ENCODE peak calls at places on chromosomes 7 and 10, in four cellular contexts. S, X, L and E are unnamed samples.

GRCh38 chr10:79176949-79177602 is 108.3 kb downstream of the ZMIZ1 start:
- DNase-seq in L (peak), X (peak), S (no peak), E (no peak)

GRCh38 chr10:24920907-24921881 is 31.2 kb downstream of the PRTFDC1 start:
- DNase-seq in L (peak), S (peak), X (peak), E (peak)

GRCh38 chr10:36888925-36889573 is 236.3 kb upstream of the ANKRD30A start:
- DNase-seq in X (peak), L (no peak), S (peak), E (no peak)

GRCh38 chr10:3172081-3172445 is 519 bp downstream of the PITRM1 start:
- DNase-seq in X (no peak), L (no peak), S (peak), E (no peak)

GRCh38 chr7:22373911-22374310 is 17.0 kb upstream of the RAPGEF5 start:
- DNase-seq in L (no peak), X (no peak), S (no peak), E (no peak)

GRCh38 chr10:114508376-114508775 is 104.1 kb upstream of the AFAP1L2 start:
- DNase-seq in X (no peak), L (no peak), S (no peak), E (no peak)

GRCh38 chr10:110138197-110138812 is 69.1 kb upstream of the MXI1 start:
- DNase-seq in L (no peak), X (no peak), S (no peak), E (no peak)

GRCh38 chr7:150997075-150997511 is 6.3 kb downstream of the NOS3 start:
- DNase-seq in L (no peak), S (no peak), X (no peak), E (no peak)

DNA sequence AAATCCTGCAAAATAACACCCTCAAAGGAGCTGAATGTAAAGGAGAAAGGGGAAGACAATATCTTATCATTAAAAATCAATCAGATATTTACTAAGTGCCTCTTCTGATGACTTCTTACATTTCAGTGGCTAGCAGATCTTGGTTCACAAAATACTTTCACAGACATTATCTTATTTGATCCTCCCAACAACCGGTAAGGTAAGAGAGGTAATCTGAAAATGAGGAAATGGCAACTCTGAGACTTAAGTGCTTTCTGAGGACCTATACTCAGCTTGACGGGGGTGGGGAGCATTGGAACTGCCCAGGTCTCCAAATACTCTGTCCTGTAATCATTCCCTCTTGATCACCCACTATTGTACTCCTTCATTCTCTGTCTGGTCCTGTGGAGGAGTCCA is 144.6 kb upstream of the MKLN1 start:
- DNase-seq in L (no peak), X (no peak), S (no peak), E (no peak)
- TF ChIP-seq POLR2A in L (no peak), X (no peak), S (no peak), E (no peak)

DNA sequence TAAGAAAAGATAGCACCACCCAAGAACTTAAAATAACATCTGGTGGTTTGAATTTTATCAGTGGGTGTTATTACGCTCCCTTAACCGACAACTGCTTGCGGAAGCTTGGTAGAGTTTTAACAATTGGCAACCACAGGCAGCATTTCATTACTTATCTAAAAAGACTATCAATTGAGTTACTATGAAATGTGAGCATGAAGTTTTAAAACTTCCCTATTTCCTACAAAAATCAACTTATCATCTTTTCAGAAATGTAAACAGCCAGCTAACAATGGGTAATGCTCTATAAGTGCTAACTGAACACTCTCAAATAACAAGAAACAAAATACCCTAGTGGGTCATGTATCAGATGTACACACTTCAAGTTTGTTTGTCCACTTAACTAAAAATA is 68.8 kb downstream of the OSBPL3 start:
- DNase-seq in L (no peak), X (no peak), S (no peak), E (no peak)
- H3K4me3 ChIP-seq in L (no peak), X (no peak), S (no peak), E (no peak)

GRCh38 chr10:12799746-12800145 is 201.8 kb downstream of the CCDC3 start:
- DNase-seq in X (no peak), S (no peak), L (no peak), E (no peak)

GRCh38 chr10:12799144-12799543 is 202.4 kb downstream of the CCDC3 start:
- DNase-seq in L (no peak), S (no peak), X (no peak), E (no peak)

GRCh38 chr10:12801214-12802087 is 200.1 kb downstream of the CCDC3 start:
- DNase-seq in L (no peak), S (no peak), X (no peak), E (no peak)

GRCh38 chr10:12797471-12798262 is 203.8 kb downstream of the CCDC3 start:
- DNase-seq in S (no peak), X (no peak), L (no peak), E (no peak)

GRCh38 chr10:12800302-12800701 is 201.2 kb downstream of the CCDC3 start:
- DNase-seq in X (no peak), L (no peak), S (no peak), E (no peak)
- TF ChIP-seq CTCF in X (no peak), L (no peak), S (no peak), E (no peak)

GRCh38 chr10:71965623-71966022 is 1.4 kb downstream of the CHST3 start:
- DNase-seq in X (no peak), L (no peak), S (no peak), E (no peak)
- TF ChIP-seq POLR2A in X (no peak), L (no peak), S (no peak), E (no peak)